ENCODE peak calls at places on chromosomes 3 and 15, in ten cellular contexts. J is SK-N-SH, X is psoas muscle, Q is cardiac muscle cell, T is stomach, N is A673, G is MM.1S, C is tibial artery, M is DND-41, O is colonic mucosa. K is an unnamed sample.

GRCh38 chr15:36414670-36415069 is 164.8 kb upstream of the CDIN1 start:
- DNase-seq in J (no peak), X (no peak), Q (no peak), T (no peak), N (no peak), G (no peak), C (no peak), M (no peak), O (no peak), K (no peak)

GRCh38 chr3:184008161-184008560 is 9.5 kb downstream of the ABCC5 start:
- DNase-seq in J (no peak), X (no peak), Q (no peak), T (no peak), N (no peak), G (no peak), C (no peak), M (no peak), O (no peak), K (no peak)

GRCh38 chr3:156483961-156484787 is 70.7 kb downstream of the SSR3 start:
- DNase-seq in J (no peak), X (no peak), Q (peak; percentile 12), T (no peak), N (peak; percentile 79), G (peak; percentile 88), C (no peak), M (peak; percentile 65), O (no peak), K (peak; percentile 65)

GRCh38 chr3:138461246-138461645 is 26.8 kb downstream of the ESYT3 start:
- DNase-seq in J (no peak), X (no peak), Q (no peak), T (no peak), N (no peak), G (no peak), C (no peak), M (no peak), O (no peak), K (no peak)

GRCh38 chr15:58043192-58043903 is 22.2 kb downstream of the ALDH1A2 start:
- DNase-seq in J (no peak), X (peak; percentile 52), Q (peak; percentile 64), T (peak; percentile 66), N (peak; percentile 65), G (peak; percentile 52), C (peak; percentile 65), M (peak; percentile 35), O (peak; percentile 52), K (no peak)

GRCh38 chr3:171948674-171949073 is 90.7 kb upstream of the FNDC3B start:
- DNase-seq in J (no peak), X (no peak), Q (no peak), T (no peak), N (no peak), G (no peak), C (no peak), M (no peak), O (no peak), K (no peak)

GRCh38 chr15:79394231-79394630 is 37.9 kb upstream of the MINAR1 start:
- DNase-seq in J (no peak), X (no peak), Q (no peak), T (no peak), N (no peak), G (no peak), C (no peak), M (no peak), O (no peak), K (no peak)

GRCh38 chr3:107574650-107575049 is 51.9 kb downstream of the BBX start:
- DNase-seq in J (peak; percentile 35), X (no peak), Q (peak; percentile 52), T (no peak), N (peak; percentile 25), G (peak; percentile 36), C (no peak), M (no peak), O (no peak), K (no peak)

GRCh38 chr15:45919806-45920205 is 285.0 kb downstream of the SQOR start:
- DNase-seq in J (no peak), X (no peak), Q (no peak), T (no peak), N (peak; percentile 26), G (no peak), C (no peak), M (no peak), O (no peak), K (no peak)

GRCh38 chr15:70643783-70644125 is 119.6 kb downstream of the UACA start:
- DNase-seq in J (no peak), X (no peak), Q (no peak), T (no peak), N (no peak), G (no peak), C (no peak), M (no peak), O (no peak), K (no peak)

GRCh38 chr3:13610006-13610570 is 61.2 kb downstream of the FBLN2 start:
- DNase-seq in J (no peak), X (no peak), Q (no peak), T (no peak), N (no peak), G (no peak), C (no peak), M (no peak), O (no peak), K (no peak)

GRCh38 chr3:54376941-54377578 is 254.7 kb downstream of the CACNA2D3 start:
- DNase-seq in J (no peak), X (no peak), Q (no peak), T (no peak), N (no peak), G (no peak), C (no peak), M (no peak), O (no peak), K (no peak)

GRCh38 chr3:54376440-54376839 is 254.1 kb downstream of the CACNA2D3 start:
- DNase-seq in J (no peak), X (no peak), Q (no peak), T (no peak), N (no peak), G (no peak), C (no peak), M (no peak), O (no peak), K (no peak)

GRCh38 chr3:54374214-54374855 is 252.0 kb downstream of the CACNA2D3 start:
- DNase-seq in J (peak; percentile 23), X (no peak), Q (peak; percentile 54), T (peak; percentile 55), N (no peak), G (peak; percentile 14), C (no peak), M (peak; percentile 6), O (peak; percentile 31), K (no peak)
- TF ChIP-seq CTCF in J (no peak), X (peak; percentile 57), Q (peak; percentile 53), T (peak; percentile 60), N (peak; percentile 35), G (peak; percentile 53), C (peak; percentile 44), M (peak; percentile 51), O (peak; percentile 49), K (peak; percentile 47)

GRCh38 chr3:40464339-40465110 is 7.4 kb downstream of the RPL14 start:
- DNase-seq in J (no peak), X (no peak), Q (no peak), T (no peak), N (no peak), G (no peak), C (no peak), M (peak; percentile 29), O (no peak), K (no peak)

GRCh38 chr3:40465111-40465407 is 7.9 kb downstream of the RPL14 start:
- DNase-seq in J (no peak), X (no peak), Q (no peak), T (no peak), N (no peak), G (no peak), C (no peak), M (no peak), O (no peak), K (no peak)

GRCh38 chr3:40470706-40471105 is 6.2 kb upstream of the ZNF619 start:
- DNase-seq in J (no peak), X (no peak), Q (no peak), T (no peak), N (no peak), G (no peak), C (no peak), M (no peak), O (no peak), K (no peak)

GRCh38 chr3:40465456-40465855 is 8.3 kb downstream of the RPL14 start:
- DNase-seq in J (no peak), X (no peak), Q (no peak), T (no peak), N (no peak), G (no peak), C (no peak), M (no peak), O (no peak), K (no peak)

GRCh38 chr3:40468018-40468417 is 8.9 kb upstream of the ZNF619 start:
- DNase-seq in J (no peak), X (no peak), Q (no peak), T (no peak), N (no peak), G (no peak), C (no peak), M (no peak), O (no peak), K (no peak)
- H3K36me3 ChIP-seq in J (peaks cover 17% of the 10 kb centered on the region), X (peaks cover 7% of the 10 kb centered on the region), Q (peaks cover 8% of the 10 kb centered on the region), T (peaks cover 35% of the 10 kb centered on the region), N (peaks cover 11% of the 10 kb centered on the region), G (peaks cover 6% of the 10 kb centered on the region), C (peaks cover 27% of the 10 kb centered on the region), M (peaks cover 25% of the 10 kb centered on the region), O (peaks cover 7% of the 10 kb centered on the region), K (peaks cover 4% of the 10 kb centered on the region)

GRCh38 chr3:196412704-196413103 is 19.5 kb downstream of the UBXN7 start:
- DNase-seq in J (no peak), X (no peak), Q (no peak), T (no peak), N (no peak), G (no peak), C (no peak), M (no peak), O (no peak), K (peak; percentile 38)
- H3K4me3 ChIP-seq in J (no peak overlapping the region), X (no peak overlapping the region), Q (no peak overlapping the region), T (no peak overlapping the region), N (no peak overlapping the region), G (no peak overlapping the region), C (no peak overlapping the region), M (no peak overlapping the region), O (no peak overlapping the region), K (no peak overlapping the region)

GRCh38 chr15:33160581-33161165 is 33.8 kb downstream of the FMN1 start:
- DNase-seq in J (peak; percentile 69), X (no peak), Q (peak; percentile 33), T (no peak), N (no peak), G (no peak), C (no peak), M (no peak), O (no peak), K (no peak)

GRCh38 chr15:33158359-33158758 is 36.2 kb downstream of the FMN1 start:
- DNase-seq in J (no peak), X (no peak), Q (no peak), T (no peak), N (no peak), G (no peak), C (no peak), M (no peak), O (no peak), K (no peak)

GRCh38 chr15:33157636-33158035 is 36.9 kb downstream of the FMN1 start:
- DNase-seq in J (no peak), X (no peak), Q (no peak), T (no peak), N (no peak), G (no peak), C (no peak), M (no peak), O (no peak), K (no peak)

GRCh38 chr15:33161209-33161608 is 33.3 kb downstream of the FMN1 start:
- DNase-seq in J (peak; percentile 48), X (no peak), Q (no peak), T (no peak), N (no peak), G (no peak), C (no peak), M (no peak), O (no peak), K (no peak)

GRCh38 chr15:33160054-33160453 is 34.5 kb downstream of the FMN1 start:
- DNase-seq in J (peak; percentile 34), X (no peak), Q (no peak), T (no peak), N (no peak), G (peak; percentile 21), C (no peak), M (no peak), O (no peak), K (no peak)
- TF ChIP-seq CTCF in J (peak; percentile 57), X (peak; percentile 33), Q (no peak), T (no peak), N (no peak), G (peak; percentile 35), C (no peak), M (no peak), O (no peak), K (peak; percentile 7)